ENCODE peak calls at places on chromosomes 12 and 14, in seven cellular contexts. One of them, this sample, is unnamed.

GRCh38 chr14:21191809-21192446 is 36.1 kb upstream of the OR5AU1 start:
- DNase-seq in HTR-8/SVneo: peak; percentile 29
- DNase-seq in SJSA1: peak; percentile 68
- DNase-seq in endothelial cell of umbilical vein: no peak
- DNase-seq in activated naive CD8-positive, alpha-beta T cell treated with anti-CD3 and anti-CD28 coated beads, Interleukin-2, amount 50 U/mL, for 16 hours: no peak
- DNase-seq in ACHN: peak; percentile 73
- DNase-seq in C1 segment of cervical spinal cord: peak; percentile 5
- DNase-seq in this sample: peak; percentile 70

GRCh38 chr14:103401223-103402214 is 16.3 kb downstream of the MARK3 start:
- DNase-seq in HTR-8/SVneo: no peak
- DNase-seq in SJSA1: no peak
- DNase-seq in endothelial cell of umbilical vein: peak; percentile 79
- DNase-seq in activated naive CD8-positive, alpha-beta T cell treated with anti-CD3 and anti-CD28 coated beads, Interleukin-2, amount 50 U/mL, for 16 hours: no peak
- DNase-seq in ACHN: peak; percentile 57
- DNase-seq in C1 segment of cervical spinal cord: no peak
- DNase-seq in this sample: no peak

GRCh38 chr14:26281280-26281998 is 316.4 kb downstream of the NOVA1 start:
- DNase-seq in HTR-8/SVneo: no peak
- DNase-seq in SJSA1: no peak
- DNase-seq in endothelial cell of umbilical vein: no peak
- DNase-seq in activated naive CD8-positive, alpha-beta T cell treated with anti-CD3 and anti-CD28 coated beads, Interleukin-2, amount 50 U/mL, for 16 hours: no peak
- DNase-seq in ACHN: peak; percentile 33
- DNase-seq in C1 segment of cervical spinal cord: no peak
- DNase-seq in this sample: no peak

GRCh38 chr14:54175298-54175942 is 218.8 kb upstream of the BMP4 start:
- DNase-seq in HTR-8/SVneo: peak; percentile 80
- DNase-seq in SJSA1: peak; percentile 59
- DNase-seq in endothelial cell of umbilical vein: peak; percentile 91
- DNase-seq in activated naive CD8-positive, alpha-beta T cell treated with anti-CD3 and anti-CD28 coated beads, Interleukin-2, amount 50 U/mL, for 16 hours: peak; percentile 8
- DNase-seq in ACHN: peak; percentile 73
- DNase-seq in C1 segment of cervical spinal cord: peak; percentile 41
- DNase-seq in this sample: peak; percentile 55

GRCh38 chr12:58528266-58528665 is 392.0 kb downstream of the LRIG3 start:
- DNase-seq in HTR-8/SVneo: no peak
- DNase-seq in SJSA1: no peak
- DNase-seq in endothelial cell of umbilical vein: no peak
- DNase-seq in activated naive CD8-positive, alpha-beta T cell treated with anti-CD3 and anti-CD28 coated beads, Interleukin-2, amount 50 U/mL, for 16 hours: no peak
- DNase-seq in ACHN: no peak
- DNase-seq in C1 segment of cervical spinal cord: no peak
- DNase-seq in this sample: no peak

GRCh38 chr12:52884526-52885293 is 20.2 kb downstream of the KRT8 start:
- DNase-seq in HTR-8/SVneo: no peak
- DNase-seq in SJSA1: peak; percentile 76
- DNase-seq in endothelial cell of umbilical vein: peak; percentile 60
- DNase-seq in activated naive CD8-positive, alpha-beta T cell treated with anti-CD3 and anti-CD28 coated beads, Interleukin-2, amount 50 U/mL, for 16 hours: peak; percentile 76
- DNase-seq in ACHN: peak; percentile 75
- DNase-seq in C1 segment of cervical spinal cord: peak; percentile 29
- DNase-seq in this sample: peak; percentile 71

GRCh38 chr12:95805864-95806669 is 15.5 kb upstream of the NTN4 start:
- DNase-seq in HTR-8/SVneo: peak; percentile 65
- DNase-seq in SJSA1: peak; percentile 92
- DNase-seq in endothelial cell of umbilical vein: peak; percentile 85
- DNase-seq in activated naive CD8-positive, alpha-beta T cell treated with anti-CD3 and anti-CD28 coated beads, Interleukin-2, amount 50 U/mL, for 16 hours: no peak
- DNase-seq in ACHN: peak; percentile 72
- DNase-seq in C1 segment of cervical spinal cord: no peak
- DNase-seq in this sample: no peak

GRCh38 chr12:107474639-107475539 is 210.7 kb upstream of the PWP1 start:
- DNase-seq in HTR-8/SVneo: no peak
- DNase-seq in SJSA1: no peak
- DNase-seq in endothelial cell of umbilical vein: no peak
- DNase-seq in activated naive CD8-positive, alpha-beta T cell treated with anti-CD3 and anti-CD28 coated beads, Interleukin-2, amount 50 U/mL, for 16 hours: no peak
- DNase-seq in ACHN: no peak
- DNase-seq in C1 segment of cervical spinal cord: no peak
- DNase-seq in this sample: no peak

GRCh38 chr12:85985996-85986395 is 111.9 kb downstream of the NTS start:
- DNase-seq in HTR-8/SVneo: no peak
- DNase-seq in SJSA1: no peak
- DNase-seq in endothelial cell of umbilical vein: no peak
- DNase-seq in activated naive CD8-positive, alpha-beta T cell treated with anti-CD3 and anti-CD28 coated beads, Interleukin-2, amount 50 U/mL, for 16 hours: no peak
- DNase-seq in ACHN: no peak
- DNase-seq in C1 segment of cervical spinal cord: no peak
- DNase-seq in this sample: no peak

GRCh38 chr12:13049816-13050215 is 5.6 kb downstream of the FAM234B start:
- DNase-seq in HTR-8/SVneo: no peak
- DNase-seq in SJSA1: no peak
- DNase-seq in endothelial cell of umbilical vein: peak; percentile 66
- DNase-seq in activated naive CD8-positive, alpha-beta T cell treated with anti-CD3 and anti-CD28 coated beads, Interleukin-2, amount 50 U/mL, for 16 hours: no peak
- DNase-seq in ACHN: no peak
- DNase-seq in C1 segment of cervical spinal cord: no peak
- DNase-seq in this sample: no peak

GRCh38 chr14:68554231-68554630 is 238.6 kb downstream of the ZFP36L1 start:
- DNase-seq in HTR-8/SVneo: no peak
- DNase-seq in SJSA1: no peak
- DNase-seq in endothelial cell of umbilical vein: no peak
- DNase-seq in activated naive CD8-positive, alpha-beta T cell treated with anti-CD3 and anti-CD28 coated beads, Interleukin-2, amount 50 U/mL, for 16 hours: no peak
- DNase-seq in ACHN: no peak
- DNase-seq in C1 segment of cervical spinal cord: no peak
- DNase-seq in this sample: no peak

GRCh38 chr12:98456583-98457573 is 58.5 kb upstream of the TMPO start:
- DNase-seq in HTR-8/SVneo: peak; percentile 44
- DNase-seq in SJSA1: peak; percentile 46
- DNase-seq in endothelial cell of umbilical vein: peak; percentile 60
- DNase-seq in activated naive CD8-positive, alpha-beta T cell treated with anti-CD3 and anti-CD28 coated beads, Interleukin-2, amount 50 U/mL, for 16 hours: no peak
- DNase-seq in ACHN: peak; percentile 69
- DNase-seq in C1 segment of cervical spinal cord: no peak
- DNase-seq in this sample: peak; percentile 44

GRCh38 chr12:65741662-65742480 is 82.4 kb upstream of the HMGA2 start:
- DNase-seq in HTR-8/SVneo: peak; percentile 26
- DNase-seq in SJSA1: peak; percentile 100
- DNase-seq in endothelial cell of umbilical vein: peak; percentile 53
- DNase-seq in activated naive CD8-positive, alpha-beta T cell treated with anti-CD3 and anti-CD28 coated beads, Interleukin-2, amount 50 U/mL, for 16 hours: no peak
- DNase-seq in ACHN: peak; percentile 62
- DNase-seq in C1 segment of cervical spinal cord: no peak
- DNase-seq in this sample: peak; percentile 69

GRCh38 chr12:62703011-62703380 is 232.0 kb downstream of the PPM1H start:
- DNase-seq in HTR-8/SVneo: no peak
- DNase-seq in SJSA1: peak; percentile 56
- DNase-seq in endothelial cell of umbilical vein: peak; percentile 59
- DNase-seq in activated naive CD8-positive, alpha-beta T cell treated with anti-CD3 and anti-CD28 coated beads, Interleukin-2, amount 50 U/mL, for 16 hours: no peak
- DNase-seq in ACHN: peak; percentile 62
- DNase-seq in C1 segment of cervical spinal cord: no peak
- DNase-seq in this sample: no peak

GRCh38 chr12:98885778-98886177 is 240.7 kb downstream of the APAF1 start:
- DNase-seq in HTR-8/SVneo: no peak
- DNase-seq in SJSA1: no peak
- DNase-seq in endothelial cell of umbilical vein: no peak
- DNase-seq in activated naive CD8-positive, alpha-beta T cell treated with anti-CD3 and anti-CD28 coated beads, Interleukin-2, amount 50 U/mL, for 16 hours: no peak
- DNase-seq in ACHN: no peak
- DNase-seq in C1 segment of cervical spinal cord: no peak
- DNase-seq in this sample: no peak

GRCh38 chr12:45834809-45835208 is 105.3 kb downstream of the ARID2 start:
- DNase-seq in HTR-8/SVneo: no peak
- DNase-seq in SJSA1: no peak
- DNase-seq in endothelial cell of umbilical vein: no peak
- DNase-seq in activated naive CD8-positive, alpha-beta T cell treated with anti-CD3 and anti-CD28 coated beads, Interleukin-2, amount 50 U/mL, for 16 hours: no peak
- DNase-seq in ACHN: no peak
- DNase-seq in C1 segment of cervical spinal cord: no peak
- DNase-seq in this sample: no peak

GRCh38 chr12:91928501-91928900 is 217.1 kb downstream of the BTG1 start:
- DNase-seq in HTR-8/SVneo: no peak
- DNase-seq in SJSA1: no peak
- DNase-seq in endothelial cell of umbilical vein: no peak
- DNase-seq in activated naive CD8-positive, alpha-beta T cell treated with anti-CD3 and anti-CD28 coated beads, Interleukin-2, amount 50 U/mL, for 16 hours: no peak
- DNase-seq in ACHN: no peak
- DNase-seq in C1 segment of cervical spinal cord: no peak
- DNase-seq in this sample: no peak

GRCh38 chr12:95545303-95545702 is 6.0 kb downstream of the USP44 start:
- DNase-seq in HTR-8/SVneo: no peak
- DNase-seq in SJSA1: no peak
- DNase-seq in endothelial cell of umbilical vein: no peak
- DNase-seq in activated naive CD8-positive, alpha-beta T cell treated with anti-CD3 and anti-CD28 coated beads, Interleukin-2, amount 50 U/mL, for 16 hours: no peak
- DNase-seq in ACHN: no peak
- DNase-seq in C1 segment of cervical spinal cord: no peak
- DNase-seq in this sample: no peak

GRCh38 chr14:104687601-104688504 is 1.6 kb upstream of the INF2 start:
- DNase-seq in HTR-8/SVneo: peak; percentile 88
- DNase-seq in SJSA1: peak; percentile 65
- DNase-seq in endothelial cell of umbilical vein: no peak
- DNase-seq in activated naive CD8-positive, alpha-beta T cell treated with anti-CD3 and anti-CD28 coated beads, Interleukin-2, amount 50 U/mL, for 16 hours: no peak
- DNase-seq in ACHN: peak; percentile 85
- DNase-seq in C1 segment of cervical spinal cord: peak; percentile 42
- DNase-seq in this sample: no peak

GRCh38 chr12:54393350-54393655 is 8.8 kb upstream of the ZNF385A start:
- DNase-seq in HTR-8/SVneo: no peak
- DNase-seq in SJSA1: no peak
- DNase-seq in endothelial cell of umbilical vein: no peak
- DNase-seq in activated naive CD8-positive, alpha-beta T cell treated with anti-CD3 and anti-CD28 coated beads, Interleukin-2, amount 50 U/mL, for 16 hours: no peak
- DNase-seq in ACHN: no peak
- DNase-seq in C1 segment of cervical spinal cord: no peak
- DNase-seq in this sample: peak; percentile 85

GRCh38 chr14:52355016-52355430 is 40.9 kb downstream of the PTGER2 start:
- DNase-seq in HTR-8/SVneo: peak; percentile 64
- DNase-seq in SJSA1: peak; percentile 57
- DNase-seq in endothelial cell of umbilical vein: no peak
- DNase-seq in activated naive CD8-positive, alpha-beta T cell treated with anti-CD3 and anti-CD28 coated beads, Interleukin-2, amount 50 U/mL, for 16 hours: no peak
- DNase-seq in ACHN: peak; percentile 74
- DNase-seq in C1 segment of cervical spinal cord: no peak
- DNase-seq in this sample: no peak

GRCh38 chr14:104659146-104659545 is 30.3 kb upstream of the INF2 start:
- DNase-seq in HTR-8/SVneo: no peak
- DNase-seq in SJSA1: peak; percentile 32
- DNase-seq in endothelial cell of umbilical vein: no peak
- DNase-seq in activated naive CD8-positive, alpha-beta T cell treated with anti-CD3 and anti-CD28 coated beads, Interleukin-2, amount 50 U/mL, for 16 hours: no peak
- DNase-seq in ACHN: no peak
- DNase-seq in C1 segment of cervical spinal cord: no peak
- DNase-seq in this sample: no peak

GRCh38 chr12:12837025-12837872 is 24.1 kb downstream of the DDX47 start:
- DNase-seq in HTR-8/SVneo: peak; percentile 60
- DNase-seq in SJSA1: peak; percentile 77
- DNase-seq in endothelial cell of umbilical vein: peak; percentile 86
- DNase-seq in activated naive CD8-positive, alpha-beta T cell treated with anti-CD3 and anti-CD28 coated beads, Interleukin-2, amount 50 U/mL, for 16 hours: no peak
- DNase-seq in ACHN: peak; percentile 86
- DNase-seq in C1 segment of cervical spinal cord: no peak
- DNase-seq in this sample: peak; percentile 19

GRCh38 chr14:20343855-20344205 is 395 bp downstream of the PARP2 start:
- DNase-seq in HTR-8/SVneo: no peak
- DNase-seq in SJSA1: no peak
- DNase-seq in endothelial cell of umbilical vein: no peak
- DNase-seq in activated naive CD8-positive, alpha-beta T cell treated with anti-CD3 and anti-CD28 coated beads, Interleukin-2, amount 50 U/mL, for 16 hours: no peak
- DNase-seq in ACHN: peak; percentile 18
- DNase-seq in C1 segment of cervical spinal cord: no peak
- DNase-seq in this sample: no peak

GRCh38 chr14:38098074-38098846 is 109.4 kb upstream of the SSTR1 start:
- DNase-seq in HTR-8/SVneo: peak; percentile 12
- DNase-seq in SJSA1: no peak
- DNase-seq in endothelial cell of umbilical vein: no peak
- DNase-seq in activated naive CD8-positive, alpha-beta T cell treated with anti-CD3 and anti-CD28 coated beads, Interleukin-2, amount 50 U/mL, for 16 hours: no peak
- DNase-seq in ACHN: peak; percentile 50
- DNase-seq in C1 segment of cervical spinal cord: no peak
- DNase-seq in this sample: no peak

GRCh38 chr14:81594012-81594411 is 60.4 kb upstream of the SEL1L start:
- DNase-seq in HTR-8/SVneo: peak; percentile 5
- DNase-seq in SJSA1: no peak
- DNase-seq in endothelial cell of umbilical vein: no peak
- DNase-seq in activated naive CD8-positive, alpha-beta T cell treated with anti-CD3 and anti-CD28 coated beads, Interleukin-2, amount 50 U/mL, for 16 hours: no peak
- DNase-seq in ACHN: no peak
- DNase-seq in C1 segment of cervical spinal cord: peak; percentile 44
- DNase-seq in this sample: peak; percentile 68

GRCh38 chr12:43836455-43836989 is 641 bp downstream of the TMEM117 start:
- DNase-seq in HTR-8/SVneo: peak; percentile 42
- DNase-seq in SJSA1: no peak
- DNase-seq in endothelial cell of umbilical vein: peak; percentile 49
- DNase-seq in activated naive CD8-positive, alpha-beta T cell treated with anti-CD3 and anti-CD28 coated beads, Interleukin-2, amount 50 U/mL, for 16 hours: no peak
- DNase-seq in ACHN: peak; percentile 22
- DNase-seq in C1 segment of cervical spinal cord: no peak
- DNase-seq in this sample: no peak

GRCh38 chr14:28398501-28398900 is 368.1 kb upstream of the FOXG1 start:
- DNase-seq in HTR-8/SVneo: no peak
- DNase-seq in SJSA1: no peak
- DNase-seq in endothelial cell of umbilical vein: no peak
- DNase-seq in activated naive CD8-positive, alpha-beta T cell treated with anti-CD3 and anti-CD28 coated beads, Interleukin-2, amount 50 U/mL, for 16 hours: no peak
- DNase-seq in ACHN: no peak
- DNase-seq in C1 segment of cervical spinal cord: no peak
- DNase-seq in this sample: no peak

GRCh38 chr14:80387563-80387981 is 176.3 kb upstream of the DIO2 start:
- DNase-seq in HTR-8/SVneo: no peak
- DNase-seq in SJSA1: no peak
- DNase-seq in endothelial cell of umbilical vein: no peak
- DNase-seq in activated naive CD8-positive, alpha-beta T cell treated with anti-CD3 and anti-CD28 coated beads, Interleukin-2, amount 50 U/mL, for 16 hours: no peak
- DNase-seq in ACHN: no peak
- DNase-seq in C1 segment of cervical spinal cord: no peak
- DNase-seq in this sample: no peak

GRCh38 chr12:42695490-42695995 is 106.0 kb upstream of the PRICKLE1 start:
- DNase-seq in HTR-8/SVneo: no peak
- DNase-seq in SJSA1: no peak
- DNase-seq in endothelial cell of umbilical vein: no peak
- DNase-seq in activated naive CD8-positive, alpha-beta T cell treated with anti-CD3 and anti-CD28 coated beads, Interleukin-2, amount 50 U/mL, for 16 hours: no peak
- DNase-seq in ACHN: no peak
- DNase-seq in C1 segment of cervical spinal cord: no peak
- DNase-seq in this sample: no peak

GRCh38 chr12:116880817-116881324 is 370 bp downstream of the HRK start:
- DNase-seq in HTR-8/SVneo: no peak
- DNase-seq in SJSA1: no peak
- DNase-seq in endothelial cell of umbilical vein: peak; percentile 13
- DNase-seq in activated naive CD8-positive, alpha-beta T cell treated with anti-CD3 and anti-CD28 coated beads, Interleukin-2, amount 50 U/mL, for 16 hours: no peak
- DNase-seq in ACHN: peak; percentile 78
- DNase-seq in C1 segment of cervical spinal cord: no peak
- DNase-seq in this sample: peak; percentile 52

This sample was measured in WERI-Rb-1.